ENCODE peak calls at places on chromosome 7, in ten cellular contexts. M is coronary artery, P is fibroblast of pulmonary artery, H is HFF-Myc, L is body of pancreas, K is cardiac fibroblast, D is esophagus squamous epithelium, Z is tibial artery, S is GM12865, J is dorsolateral prefrontal cortex. N is an unnamed sample.
A peak's percentile ranks its signal among the peaks of the same experiment; 100 is the strongest.

GRCh38 chr7:27723086-27723485 is 16.9 kb upstream of the TAX1BP1 start:
- DNase-seq in M (no peak), P (peak; percentile 27), H (no peak), L (peak; percentile 74), K (no peak), D (no peak), Z (no peak), S (no peak), J (peak; percentile 30), N (no peak)

GRCh38 chr7:33895025-33895804 is 10.1 kb upstream of the BMPER start:
- DNase-seq in M (peak; percentile 85), P (peak; percentile 94), H (no peak), L (peak; percentile 89), K (peak; percentile 86), D (no peak), Z (peak; percentile 92), S (peak; percentile 76), J (peak; percentile 92), N (peak; percentile 78)

GRCh38 chr7:97639036-97639435 is 92.8 kb upstream of the TAC1 start:
- DNase-seq in M (no peak), P (no peak), H (no peak), L (no peak), K (peak; percentile 1), D (no peak), Z (no peak), S (no peak), J (no peak), N (no peak)

GRCh38 chr7:78225534-78225933 is 427.0 kb downstream of the PHTF2 start:
- DNase-seq in M (no peak), P (peak; percentile 6), H (no peak), L (no peak), K (peak; percentile 36), D (no peak), Z (no peak), S (no peak), J (no peak), N (peak; percentile 24)

GRCh38 chr7:38775503-38775902 is 133.5 kb downstream of the VPS41 start:
- DNase-seq in M (no peak), P (no peak), H (no peak), L (no peak), K (no peak), D (no peak), Z (no peak), S (no peak), J (no peak), N (no peak)

GRCh38 chr7:7395785-7396184 is 139.9 kb downstream of the COL28A1 start:
- DNase-seq in M (no peak), P (no peak), H (no peak), L (no peak), K (no peak), D (no peak), Z (no peak), S (no peak), J (no peak), N (no peak)

GRCh38 chr7:151550601-151551286 is 31.0 kb upstream of the RHEB start:
- DNase-seq in M (no peak), P (peak; percentile 78), H (no peak), L (peak; percentile 62), K (peak; percentile 65), D (no peak), Z (no peak), S (no peak), J (no peak), N (peak; percentile 71)

GRCh38 chr7:1961776-1962276 is 270.9 kb downstream of the MAD1L1 start:
- DNase-seq in M (no peak), P (peak; percentile 80), H (peak; percentile 51), L (no peak), K (peak; percentile 98), D (no peak), Z (no peak), S (peak; percentile 79), J (no peak), N (peak; percentile 94)

GRCh38 chr7:27161721-27162547 is 3.4 kb downstream of the HOXA9 start:
- DNase-seq in M (no peak), P (no peak), H (no peak), L (no peak), K (no peak), D (no peak), Z (peak; percentile 69), S (no peak), J (no peak), N (no peak)

GRCh38 chr7:96282835-96283234 is 39.1 kb downstream of the SLC25A13 start:
- DNase-seq in M (no peak), P (no peak), H (no peak), L (no peak), K (no peak), D (no peak), Z (no peak), S (no peak), J (no peak), N (no peak)

GRCh38 chr7:11985971-11986370 is 154.0 kb upstream of the THSD7A start:
- DNase-seq in M (no peak), P (no peak), H (no peak), L (no peak), K (no peak), D (no peak), Z (no peak), S (no peak), J (no peak), N (no peak)

GRCh38 chr7:47622946-47623640 is 41.2 kb upstream of the TNS3 start:
- DNase-seq in M (no peak), P (peak; percentile 80), H (peak; percentile 83), L (peak; percentile 50), K (peak; percentile 92), D (no peak), Z (no peak), S (no peak), J (no peak), N (peak; percentile 96)

GRCh38 chr7:21215307-21215706 is 212.6 kb upstream of the SP4 start:
- DNase-seq in M (no peak), P (no peak), H (no peak), L (no peak), K (no peak), D (no peak), Z (no peak), S (no peak), J (no peak), N (no peak)

DNA sequence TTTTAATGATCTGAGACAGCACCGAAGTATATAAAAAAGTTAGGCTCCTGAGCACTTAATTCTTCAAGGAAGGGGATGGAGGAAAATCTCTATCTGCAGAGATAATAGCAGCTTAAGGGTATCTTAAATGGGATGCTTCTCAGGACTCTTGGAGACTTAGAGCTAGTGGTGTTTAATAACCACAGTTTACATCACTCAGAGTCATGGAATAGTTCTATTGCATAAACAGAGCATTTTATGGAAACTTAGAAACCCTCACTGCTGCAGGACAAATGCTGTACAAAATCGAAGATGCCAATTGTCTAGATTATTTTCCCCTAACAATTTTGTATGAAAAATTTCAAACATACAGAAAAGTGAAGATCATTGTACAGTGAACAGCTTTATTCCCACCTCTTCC is 398.8 kb upstream of the GALNT17 start:
- DNase-seq in M (no peak), P (no peak), H (no peak), L (no peak), K (no peak), D (no peak), Z (no peak), S (no peak), J (no peak), N (no peak)
- TF ChIP-seq CTCF in M (no peak), P (no peak), H (no peak), L (no peak), K (no peak), D (no peak), Z (no peak), S (no peak), J (no peak), N (no peak)

DNA sequence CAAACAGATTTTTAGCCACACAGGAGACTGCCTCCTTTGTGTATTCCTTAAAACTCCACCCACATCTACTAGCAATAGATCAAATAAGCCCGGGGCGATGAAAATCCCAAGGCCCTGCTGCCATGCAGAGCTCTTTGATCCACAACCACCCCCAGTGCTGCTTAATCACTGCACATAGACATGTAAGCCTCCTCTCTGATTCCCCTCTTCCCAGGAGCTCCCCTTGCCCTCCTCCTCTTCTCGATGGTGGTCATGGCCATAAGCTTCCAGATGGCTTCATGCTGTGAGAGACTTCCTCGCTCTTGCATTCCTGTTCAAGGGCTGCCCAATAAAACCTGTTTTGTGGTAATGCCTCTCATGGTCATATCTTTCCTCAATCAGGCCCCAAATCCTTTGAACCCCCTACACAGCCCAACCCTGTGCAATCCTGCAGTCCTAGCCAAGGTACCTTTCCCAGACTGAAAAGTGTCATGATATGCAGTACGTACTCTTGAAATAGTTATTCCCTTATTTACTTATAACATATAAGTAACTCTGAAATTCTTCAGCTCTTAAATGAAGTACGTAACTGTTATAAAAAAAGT is 158.5 kb downstream of the CACNA2D1 start:
- DNase-seq in M (no peak), P (no peak), H (no peak), L (no peak), K (no peak), D (no peak), Z (no peak), S (no peak), J (no peak), N (no peak)
- H3K4me3 ChIP-seq in M (no peak overlapping the region), P (no peak overlapping the region), H (no peak overlapping the region), L (no peak overlapping the region), K (no peak overlapping the region), D (no peak overlapping the region), Z (no peak overlapping the region), S (no peak overlapping the region), J (no peak overlapping the region), N (no peak overlapping the region)

DNA sequence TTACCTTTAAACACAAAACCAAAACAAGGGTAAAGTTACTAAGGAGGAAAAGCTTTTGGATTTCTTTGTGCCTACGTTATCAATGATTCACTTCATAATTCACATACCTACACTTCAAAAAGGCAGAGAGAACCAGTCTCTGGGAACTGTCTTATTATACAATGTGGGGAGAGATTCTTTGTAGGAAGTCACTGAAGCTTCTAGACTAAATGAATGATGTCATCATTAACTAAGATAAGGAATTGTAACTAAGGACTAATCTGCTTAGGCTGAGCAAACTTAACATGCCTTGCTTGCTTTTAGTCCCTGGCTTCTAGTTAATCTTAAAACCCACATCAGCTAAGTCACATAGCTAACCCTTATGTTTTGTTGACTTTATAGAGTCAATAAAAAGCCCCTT is 771.2 kb downstream of the NXPH1 start:
- DNase-seq in M (no peak), P (no peak), H (no peak), L (no peak), K (no peak), D (no peak), Z (no peak), S (no peak), J (no peak), N (no peak)
- TF ChIP-seq CTCF in M (no peak), P (no peak), H (no peak), L (no peak), K (no peak), D (no peak), Z (no peak), S (no peak), J (no peak), N (no peak)

DNA sequence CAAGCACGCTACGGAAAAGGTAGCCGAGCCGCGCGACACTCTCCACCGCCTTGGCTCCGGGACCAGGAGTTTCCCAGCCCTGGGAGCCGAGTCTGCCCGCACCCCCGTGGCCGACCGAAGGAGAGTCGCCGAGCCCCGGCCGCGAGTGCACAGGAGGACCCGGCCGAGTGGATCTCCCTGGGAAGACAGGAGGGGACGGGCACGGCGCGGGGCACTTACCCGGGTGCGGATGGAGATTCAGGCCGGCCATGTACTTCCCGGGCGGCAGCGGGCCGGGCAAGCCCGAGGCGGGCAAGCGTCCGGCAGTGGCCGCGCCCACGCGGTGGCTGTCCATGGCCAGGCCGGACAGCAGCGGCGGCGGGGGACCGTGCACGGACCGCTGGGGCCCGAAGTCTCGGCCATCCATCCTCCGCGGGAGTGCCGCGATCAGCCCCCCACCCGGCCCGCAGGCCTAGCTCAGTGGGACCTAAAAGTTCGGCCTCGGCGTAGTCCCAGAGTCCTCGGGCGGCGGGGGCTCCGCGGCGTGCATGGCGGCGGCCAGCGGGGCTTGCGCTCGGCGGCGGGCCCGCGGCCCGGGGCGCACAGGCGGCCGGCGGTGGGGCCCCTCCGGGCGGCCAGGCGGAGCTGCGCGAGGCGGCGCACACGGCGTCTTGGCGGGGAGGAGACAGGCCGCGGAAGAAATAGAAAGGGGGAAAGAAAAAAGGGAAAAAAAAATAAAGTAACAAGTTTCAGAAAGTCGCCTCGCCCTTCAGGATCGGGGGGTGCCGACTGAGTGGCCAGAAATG is 2.6 kb downstream of the TNRC18 start:
- DNase-seq in M (no peak), P (no peak), H (no peak), L (peak; percentile 41), K (peak; percentile 29), D (no peak), Z (no peak), S (no peak), J (no peak), N (no peak)
- H3K4me3 ChIP-seq in M (peak overlapping the region; percentile 96), P (peak overlapping the region; percentile 96), H (peak overlapping the region; percentile 95), L (peak overlapping the region; percentile 47), K (peak overlapping the region; percentile 80), D (peak overlapping the region; percentile 94), Z (peak overlapping the region; percentile 98), S (peak overlapping the region; percentile 13), J (peak overlapping the region; percentile 84), N (peak overlapping the region; percentile 81)

N was measured in fibroblast of the aortic adventitia.